ENCODE peak calls at places on chromosomes 3 and 15, in five cellular contexts. I, N, J, G and O are unnamed samples.

GRCh38 chr15:81480645-81481053 is 106.6 kb upstream of the TMC3 start:
- DNase-seq in I (no peak), N (peak; percentile 39), J (no peak), G (peak; percentile 69), O (peak; percentile 63)

GRCh38 chr3:169966951-169967915 is 626 bp downstream of the SEC62 start:
- DNase-seq in I (peak; percentile 63), N (peak; percentile 57), J (peak; percentile 56), G (peak; percentile 49), O (peak; percentile 68)

GRCh38 chr15:45168286-45168685 is 19.5 kb downstream of the SHF start:
- DNase-seq in I (no peak), N (no peak), J (no peak), G (no peak), O (no peak)

GRCh38 chr3:82080261-82080660 is 318.8 kb upstream of the GBE1 start:
- DNase-seq in I (no peak), N (peak; percentile 17), J (no peak), G (no peak), O (no peak)

GRCh38 chr3:13199899-13200451 is 126.7 kb upstream of the IQSEC1 start:
- DNase-seq in I (no peak), N (no peak), J (no peak), G (no peak), O (no peak)

GRCh38 chr3:46924921-46925584 is 47.5 kb downstream of the PTH1R start:
- DNase-seq in I (no peak), N (no peak), J (no peak), G (no peak), O (no peak)

GRCh38 chr3:149382091-149382467 is 4.6 kb upstream of the TM4SF1 start:
- DNase-seq in I (no peak), N (peak; percentile 90), J (no peak), G (peak; percentile 96), O (no peak)

GRCh38 chr3:71006810-71007785 is 576.4 kb downstream of the FOXP1 start:
- DNase-seq in I (no peak), N (peak; percentile 49), J (peak; percentile 59), G (no peak), O (no peak)

GRCh38 chr3:45477026-45477725 is 88.8 kb downstream of the LARS2 start:
- DNase-seq in I (no peak), N (peak; percentile 71), J (no peak), G (peak; percentile 14), O (no peak)

GRCh38 chr3:37999836-38000235 is 9.2 kb downstream of the VILL start:
- DNase-seq in I (no peak), N (no peak), J (no peak), G (no peak), O (no peak)

GRCh38 chr15:65666257-65666656 is 44.5 kb downstream of the SLC24A1 start:
- DNase-seq in I (no peak), N (peak; percentile 66), J (no peak), G (peak; percentile 88), O (no peak)
- H3K27ac ChIP-seq in I (no peak overlapping the region), N (no peak overlapping the region), J (no peak overlapping the region), G (no peak overlapping the region), O (no peak overlapping the region)

GRCh38 chr3:194905696-194906095 is 220.0 kb downstream of the FAM43A start:
- DNase-seq in I (no peak), N (peak; percentile 79), J (no peak), G (peak; percentile 31), O (no peak)

GRCh38 chr3:194908432-194908966 is 222.8 kb downstream of the FAM43A start:
- DNase-seq in I (no peak), N (no peak), J (no peak), G (no peak), O (peak; percentile 24)

GRCh38 chr3:194908972-194909371 is 223.3 kb downstream of the FAM43A start:
- DNase-seq in I (no peak), N (no peak), J (no peak), G (no peak), O (no peak)

GRCh38 chr3:194906970-194907629 is 221.4 kb downstream of the FAM43A start:
- DNase-seq in I (no peak), N (no peak), J (no peak), G (no peak), O (no peak)

GRCh38 chr3:194906229-194906629 is 220.5 kb downstream of the FAM43A start:
- DNase-seq in I (no peak), N (peak; percentile 67), J (no peak), G (peak; percentile 68), O (no peak)
- H3K27ac ChIP-seq in I (no peak overlapping the region), N (no peak overlapping the region), J (no peak overlapping the region), G (no peak overlapping the region), O (no peak overlapping the region)

GRCh38 chr3:80734483-80734882 is 966.7 kb upstream of the ROBO1 start:
- DNase-seq in I (no peak), N (no peak), J (no peak), G (no peak), O (no peak)
- H3K27ac ChIP-seq in I (no peak overlapping the region), N (no peak overlapping the region), J (no peak overlapping the region), G (no peak overlapping the region), O (no peak overlapping the region)

GRCh38 chr3:111601810-111602209 is 6.7 kb upstream of the ZBED2 start:
- DNase-seq in I (no peak), N (no peak), J (no peak), G (peak; percentile 38), O (no peak)
- H3K27ac ChIP-seq in I (no peak overlapping the region), N (no peak overlapping the region), J (no peak overlapping the region), G (no peak overlapping the region), O (no peak overlapping the region)

DNA sequence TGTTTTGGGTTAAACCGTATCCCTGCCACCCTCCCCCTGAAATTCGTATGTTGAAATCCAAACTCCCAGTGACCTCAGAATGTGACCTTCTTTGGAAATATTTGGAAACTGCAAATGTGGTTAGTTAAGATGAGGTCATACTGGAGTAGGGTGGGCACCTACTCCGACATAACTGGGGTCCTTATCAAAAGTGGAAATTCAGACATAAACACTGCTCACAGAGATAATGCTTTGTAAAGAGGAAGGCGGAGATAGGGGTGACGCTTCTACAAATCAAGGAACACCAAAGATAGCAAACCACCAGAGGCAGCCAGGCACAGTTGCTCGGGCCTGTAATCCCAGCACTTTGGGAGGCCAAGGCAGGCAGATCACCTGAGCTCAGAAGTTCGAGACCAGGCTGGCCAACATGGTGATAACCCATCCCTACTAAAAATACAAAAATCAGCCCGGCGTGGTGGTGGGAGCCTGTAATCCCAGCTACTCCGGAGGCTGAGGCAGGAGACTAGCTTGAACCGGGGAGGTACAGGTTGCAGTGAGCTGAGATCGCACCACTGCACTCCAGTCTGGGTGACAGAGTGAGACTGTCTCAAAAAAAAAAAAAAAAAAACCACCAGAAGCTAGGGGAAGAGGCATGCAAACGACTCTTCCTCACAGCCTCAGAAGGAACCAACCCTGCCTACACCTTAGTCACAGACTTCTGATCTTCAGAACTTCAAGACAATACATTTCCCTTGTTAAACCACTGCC is 51.1 kb upstream of the CHD2 start:
- DNase-seq in I (no peak), N (peak; percentile 93), J (no peak), G (peak; percentile 94), O (peak; percentile 32)
- H3K27ac ChIP-seq in I (no peak overlapping the region), N (no peak overlapping the region), J (no peak overlapping the region), G (peak overlapping the region; percentile 86), O (no peak overlapping the region)

DNA sequence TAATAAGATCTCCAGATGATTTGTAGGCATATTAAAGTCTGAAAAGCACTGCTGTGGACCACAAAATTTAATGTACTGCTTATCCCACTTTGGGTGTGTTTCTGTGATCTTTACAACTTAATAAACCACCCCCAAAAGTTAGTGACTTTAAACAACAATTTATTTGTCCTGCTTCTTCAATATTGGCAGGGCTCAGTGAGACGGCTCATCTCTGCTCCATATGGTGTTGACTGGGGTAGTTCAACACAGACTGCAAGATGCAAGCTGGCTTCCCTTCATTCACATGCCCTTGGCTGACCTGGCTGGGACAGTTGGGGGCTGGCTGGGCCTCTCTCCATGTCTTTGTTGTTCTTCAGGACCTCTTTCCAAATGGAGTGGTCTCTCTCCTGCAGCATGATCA is 337.8 kb downstream of the FHIT start:
- DNase-seq in I (no peak), N (no peak), J (no peak), G (no peak), O (no peak)
- H3K27ac ChIP-seq in I (no peak overlapping the region), N (no peak overlapping the region), J (no peak overlapping the region), G (no peak overlapping the region), O (no peak overlapping the region)

DNA sequence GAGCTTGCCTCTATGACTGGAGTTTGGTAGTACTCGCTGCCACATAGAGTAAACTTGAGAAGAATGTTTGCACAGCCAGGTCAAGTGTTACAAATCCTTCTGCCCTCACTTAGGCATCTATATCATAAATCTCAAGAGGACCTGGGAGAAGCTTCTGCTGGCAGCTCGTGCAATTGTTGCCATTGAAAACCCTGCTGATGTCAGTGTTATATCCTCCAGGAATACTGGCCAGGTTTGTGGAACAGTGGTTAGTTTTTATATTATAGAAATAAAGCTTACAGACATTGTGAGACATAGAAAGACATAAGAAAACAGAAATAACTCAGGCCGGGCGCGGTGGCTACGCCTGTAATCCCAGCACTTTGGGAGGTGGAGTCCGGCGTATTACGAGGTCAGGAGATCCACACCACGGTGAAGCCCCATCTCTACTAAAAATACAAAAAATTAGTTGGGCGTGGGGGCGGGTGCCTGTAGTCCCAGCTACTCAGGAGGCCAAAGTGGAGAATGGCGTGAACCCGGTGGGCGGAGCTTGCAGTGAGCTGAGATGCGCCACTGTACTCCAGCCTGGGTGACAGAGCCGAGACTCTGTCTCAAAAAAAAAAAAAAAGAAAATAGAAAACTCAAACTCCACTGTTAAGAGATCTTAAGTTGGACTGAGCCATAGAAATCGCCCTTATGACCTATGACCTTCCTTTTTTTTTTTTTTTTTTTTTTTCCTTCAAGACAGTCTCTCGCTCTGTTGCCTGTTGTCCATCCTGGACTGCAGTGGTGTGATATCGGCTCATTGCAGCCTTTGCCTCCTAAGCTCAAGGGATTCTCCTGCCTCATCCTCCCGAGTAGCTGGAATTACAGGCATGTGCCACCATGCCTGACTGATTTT is 2.2 kb downstream of the RPSA start:
- DNase-seq in I (no peak), N (no peak), J (no peak), G (no peak), O (no peak)
- H3K27ac ChIP-seq in I (no peak overlapping the region), N (no peak overlapping the region), J (no peak overlapping the region), G (no peak overlapping the region), O (no peak overlapping the region)